ENCODE peak calls at places on chromosomes 11 and 22, in five cellular contexts. C is endothelial cell of umbilical vein, W is H1, V is A549, B is HepG2. E is an unnamed sample.

GRCh38 chr22:29313126-29314071 is 2.1 kb downstream of the RASL10A start:
- DNase-seq in C (peak; percentile 50), V (peak; percentile 70), B (no peak), W (peak; percentile 88), E (peak; percentile 79)

GRCh38 chr22:49322231-49322630 is 505.4 kb downstream of the BRD1 start:
- DNase-seq in C (no peak), V (no peak), W (peak; percentile 22), B (no peak), E (no peak)

GRCh38 chr11:123085497-123085896 is 23.6 kb upstream of the HSPA8 start:
- DNase-seq in W (no peak), V (no peak), C (no peak), B (no peak), E (no peak)

GRCh38 chr22:42800731-42801536 is 56.1 kb downstream of the ARFGAP3 start:
- DNase-seq in V (no peak), B (peak; percentile 98), C (no peak), W (no peak), E (no peak)

GRCh38 chr11:2512431-2513407 is 67.9 kb downstream of the KCNQ1 start:
- DNase-seq in B (no peak), C (no peak), W (peak; percentile 37), V (no peak), E (peak; percentile 7)

GRCh38 chr22:47333625-47334024 is 571.2 kb downstream of the TBC1D22A start:
- DNase-seq in C (peak; percentile 61), W (no peak), V (peak; percentile 55), B (peak; percentile 9), E (no peak)

GRCh38 chr22:42026705-42027104 is 28.1 kb downstream of the WBP2NL start:
- DNase-seq in B (no peak), C (no peak), W (peak; percentile 48), V (no peak), E (peak; percentile 31)

GRCh38 chr22:47238886-47239860 is 476.7 kb downstream of the TBC1D22A start:
- DNase-seq in V (no peak), C (no peak), B (no peak), W (no peak), E (no peak)

GRCh38 chr22:43890901-43891331 is 897 bp downstream of the PNPLA5 start:
- DNase-seq in B (no peak), C (no peak), V (no peak), W (no peak), E (peak; percentile 35)

GRCh38 chr11:7927635-7928034 is 3.4 kb downstream of the OR10A6 start:
- DNase-seq in W (no peak), C (no peak), B (no peak), V (no peak), E (no peak)

GRCh38 chr11:31887180-31887579 is 76.1 kb upstream of the PAX6 start:
- DNase-seq in C (no peak), V (peak; percentile 16), B (no peak), W (peak; percentile 89), E (peak; percentile 82)

GRCh38 chr22:44981857-44982256 is 27.9 kb downstream of the PHF21B start:
- DNase-seq in C (no peak), V (no peak), B (no peak), W (no peak), E (no peak)

GRCh38 chr11:133943950-133944698 is 12.6 kb downstream of the IGSF9B start:
- DNase-seq in W (no peak), V (no peak), B (no peak), C (no peak), E (no peak)

GRCh38 chr11:26580929-26581328 is 8.9 kb upstream of the MUC15 start:
- DNase-seq in V (peak; percentile 24), C (no peak), W (no peak), B (no peak), E (no peak)

GRCh38 chr11:122069946-122070345 is 46.1 kb downstream of the BLID start:
- DNase-seq in C (peak; percentile 93), B (peak; percentile 7), V (peak; percentile 33), W (no peak), E (peak; percentile 46)

GRCh38 chr11:44785856-44786606 is 59.3 kb downstream of the TSPAN18 start:
- DNase-seq in V (peak; percentile 14), C (no peak), W (no peak), B (no peak), E (peak; percentile 34)

GRCh38 chr11:126547161-126547560 is 191.7 kb downstream of the ST3GAL4 start:
- DNase-seq in B (no peak), V (no peak), C (no peak), W (no peak), E (no peak)

GRCh38 chr11:118634435-118635236 is 27.2 kb downstream of the PHLDB1 start:
- DNase-seq in C (no peak), W (peak; percentile 89), B (peak; percentile 41), V (no peak), E (peak; percentile 93)

GRCh38 chr22:36433318-36434231 is 45.8 kb upstream of the MYH9 start:
- DNase-seq in B (peak; percentile 66), W (no peak), V (no peak), C (peak; percentile 33), E (no peak)

GRCh38 chr11:73257342-73258103 is 14.6 kb upstream of the P2RY6 start:
- DNase-seq in B (peak; percentile 39), W (no peak), C (peak; percentile 24), V (peak; percentile 77), E (no peak)

DNA sequence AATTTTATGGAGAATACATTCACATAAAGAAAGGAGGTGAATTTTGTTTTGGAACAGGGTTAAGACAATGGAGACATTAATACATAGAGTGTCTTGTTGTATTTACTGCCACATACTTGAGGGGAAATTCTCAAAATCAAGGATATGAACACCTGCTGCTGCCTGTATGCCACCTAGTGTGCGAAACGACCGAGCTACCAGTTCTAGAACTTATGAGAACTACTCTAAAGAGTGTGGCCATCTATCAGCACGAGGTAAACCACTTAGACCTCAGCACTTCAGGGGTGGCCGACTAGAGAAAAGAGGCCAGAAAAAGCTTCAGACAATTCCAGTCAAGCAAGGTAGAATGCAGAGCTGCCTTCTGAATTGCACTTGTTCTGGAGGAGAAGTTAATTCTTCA is 1.5 kb upstream of the AGBL2 start:
- DNase-seq in W (peak; percentile 34), V (peak; percentile 26), C (no peak), B (no peak), E (no peak)
- TF ChIP-seq JUN in W (no peak), V (no peak), C (no peak), B (no peak), E (no peak)

GRCh38 chr11:62934496-62934785 is 13.3 kb upstream of the CHRM1 start:
- DNase-seq in B (no peak), V (no peak), W (no peak), C (no peak), E (no peak)

GRCh38 chr11:62930157-62930556 is 9.0 kb upstream of the CHRM1 start:
- DNase-seq in C (no peak), W (no peak), B (no peak), V (no peak), E (no peak)

GRCh38 chr11:62933775-62934495 is 12.8 kb upstream of the CHRM1 start:
- DNase-seq in W (no peak), C (no peak), B (no peak), V (no peak), E (no peak)

GRCh38 chr11:62933285-62933684 is 12.1 kb upstream of the CHRM1 start:
- DNase-seq in W (no peak), B (no peak), V (no peak), C (no peak), E (no peak)

GRCh38 chr11:62931501-62932278 is 10.5 kb upstream of the CHRM1 start:
- DNase-seq in V (no peak), W (no peak), B (no peak), C (no peak), E (no peak)
- TF ChIP-seq JUN in V (no peak), W (no peak), B (no peak), C (no peak), E (no peak)

GRCh38 chr22:19036523-19037273 is 85.5 kb downstream of the DGCR2 start:
- DNase-seq in B (no peak), V (peak; percentile 32), C (no peak), W (no peak), E (peak; percentile 42)

GRCh38 chr22:19037282-19038163 is 84.7 kb downstream of the DGCR2 start:
- DNase-seq in W (no peak), B (no peak), C (no peak), V (no peak), E (peak; percentile 4)

GRCh38 chr22:19038164-19038546 is 84.1 kb downstream of the DGCR2 start:
- DNase-seq in V (no peak), B (no peak), C (no peak), W (no peak), E (peak; percentile 7)

GRCh38 chr22:19036229-19036522 is 86.0 kb downstream of the DGCR2 start:
- DNase-seq in C (no peak), W (no peak), B (no peak), V (no peak), E (no peak)

GRCh38 chr22:19035474-19036228 is 86.6 kb downstream of the DGCR2 start:
- DNase-seq in V (peak; percentile 10), B (no peak), W (peak; percentile 82), C (no peak), E (peak; percentile 72)
- TF ChIP-seq JUN in V (no peak), B (no peak), W (no peak), C (no peak), E (peak; percentile 75)

GRCh38 chr11:65498727-65498976 is 193 bp upstream of the MALAT1 start:
- DNase-seq in W (no peak), B (no peak), C (no peak), V (no peak), E (no peak)

GRCh38 chr11:65498042-65498726 is 661 bp upstream of the MALAT1 start:
- DNase-seq in C (no peak), W (peak; percentile 60), B (no peak), V (peak; percentile 82), E (no peak)

GRCh38 chr11:65497141-65498041 is 1.5 kb upstream of the MALAT1 start:
- DNase-seq in C (peak; percentile 99), W (peak; percentile 97), B (peak; percentile 95), V (peak; percentile 99), E (peak; percentile 98)

GRCh38 chr11:65498977-65499712 is at the start of gene MALAT1:
- DNase-seq in V (peak; percentile 96), W (peak; percentile 99), B (peak; percentile 88), C (peak; percentile 94), E (peak; percentile 91)

DNA sequence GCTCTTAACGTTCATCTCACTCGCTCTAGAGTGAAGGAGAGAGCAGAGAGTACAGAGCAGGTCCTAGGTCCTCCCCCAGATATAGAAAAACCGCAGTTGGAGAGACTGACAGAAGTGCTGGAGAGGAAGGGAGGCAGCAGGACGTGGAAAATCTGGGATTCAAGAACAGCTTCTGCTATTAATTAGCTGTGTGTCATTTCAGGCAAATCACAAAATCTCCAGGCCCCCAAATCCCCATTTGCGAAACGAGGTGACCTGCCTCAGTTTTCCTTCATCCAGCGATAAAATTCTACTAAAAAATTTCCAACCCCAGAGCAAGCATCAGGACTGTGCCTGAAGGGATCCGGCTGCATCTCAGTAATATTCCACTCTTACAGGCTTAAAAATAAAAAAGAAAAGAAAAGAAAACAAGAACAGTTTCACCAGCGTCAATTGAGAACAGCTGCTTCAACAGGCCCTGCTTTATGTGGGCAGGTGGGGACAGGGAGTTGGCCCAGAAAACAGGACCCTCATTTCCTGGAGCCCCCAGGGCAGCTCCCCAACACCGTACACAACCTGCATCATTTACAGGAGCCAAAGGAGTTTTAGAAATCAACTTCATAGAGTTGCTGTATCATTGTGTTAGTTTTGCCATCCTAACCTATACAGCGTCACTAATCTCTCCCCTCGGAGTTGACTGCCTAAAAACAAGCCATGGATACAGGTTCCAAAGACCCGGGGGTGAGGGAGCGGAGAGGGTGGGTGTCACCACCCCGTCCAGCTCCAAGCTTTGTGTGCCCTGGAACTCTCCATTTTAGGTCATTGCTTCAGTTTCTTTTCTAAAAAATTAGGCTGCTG is 2.3 kb upstream of the MALAT1 start:
- DNase-seq in V (no peak), C (peak; percentile 56), W (no peak), B (no peak), E (no peak)
- TF ChIP-seq JUN in V (no peak), C (no peak), W (no peak), B (no peak), E (no peak)

E was measured in WTC11.